ENCODE peak calls at places on chromosomes 6 and 20, in ten cellular contexts. One of them, this sample, is unnamed.
A peak's percentile ranks its signal among the peaks of the same experiment; 100 is the strongest.

GRCh38 chr6:100343678-100344077 is 121.0 kb downstream of the SIM1 start:
- DNase-seq in cardiac fibroblast: peak; percentile 29
- DNase-seq in PC-9: no peak
- DNase-seq in kidney: no peak
- DNase-seq in mesendoderm: no peak
- DNase-seq in left lung: no peak
- DNase-seq in CD4-positive, alpha-beta memory T cell: no peak
- DNase-seq in heart right ventricle: no peak
- DNase-seq in GM12865: no peak
- DNase-seq in stomach: no peak
- DNase-seq in this sample: no peak

GRCh38 chr6:161411265-161411944 is 137.5 kb upstream of the AGPAT4 start:
- DNase-seq in cardiac fibroblast: no peak
- DNase-seq in PC-9: no peak
- DNase-seq in kidney: no peak
- DNase-seq in mesendoderm: no peak
- DNase-seq in left lung: no peak
- DNase-seq in CD4-positive, alpha-beta memory T cell: no peak
- DNase-seq in heart right ventricle: no peak
- DNase-seq in GM12865: no peak
- DNase-seq in stomach: no peak
- DNase-seq in this sample: no peak

GRCh38 chr6:1406306-1407058 is 17.1 kb downstream of the FOXF2 start:
- DNase-seq in cardiac fibroblast: peak; percentile 37
- DNase-seq in PC-9: no peak
- DNase-seq in kidney: no peak
- DNase-seq in mesendoderm: no peak
- DNase-seq in left lung: no peak
- DNase-seq in CD4-positive, alpha-beta memory T cell: no peak
- DNase-seq in heart right ventricle: no peak
- DNase-seq in GM12865: no peak
- DNase-seq in stomach: peak; percentile 24
- DNase-seq in this sample: no peak

GRCh38 chr20:63183422-63184146 is 32.3 kb downstream of the YTHDF1 start:
- DNase-seq in cardiac fibroblast: peak; percentile 32
- DNase-seq in PC-9: peak; percentile 41
- DNase-seq in kidney: peak; percentile 61
- DNase-seq in mesendoderm: peak; percentile 55
- DNase-seq in left lung: no peak
- DNase-seq in CD4-positive, alpha-beta memory T cell: peak; percentile 37
- DNase-seq in heart right ventricle: no peak
- DNase-seq in GM12865: peak; percentile 50
- DNase-seq in stomach: peak; percentile 59
- DNase-seq in this sample: no peak

GRCh38 chr6:99603421-99604160 is 3.0 kb upstream of the PRDM13 start:
- DNase-seq in cardiac fibroblast: peak; percentile 17
- DNase-seq in PC-9: no peak
- DNase-seq in kidney: peak; percentile 72
- DNase-seq in mesendoderm: peak; percentile 86
- DNase-seq in left lung: peak; percentile 83
- DNase-seq in CD4-positive, alpha-beta memory T cell: no peak
- DNase-seq in heart right ventricle: peak; percentile 23
- DNase-seq in GM12865: peak; percentile 29
- DNase-seq in stomach: no peak
- DNase-seq in this sample: no peak

GRCh38 chr6:135300576-135300975 is 119.5 kb downstream of the MYB start:
- DNase-seq in cardiac fibroblast: no peak
- DNase-seq in PC-9: no peak
- DNase-seq in kidney: no peak
- DNase-seq in mesendoderm: no peak
- DNase-seq in left lung: no peak
- DNase-seq in CD4-positive, alpha-beta memory T cell: no peak
- DNase-seq in heart right ventricle: no peak
- DNase-seq in GM12865: no peak
- DNase-seq in stomach: no peak
- DNase-seq in this sample: no peak

GRCh38 chr20:43833511-43834395 is 80.9 kb upstream of the TOX2 start:
- DNase-seq in cardiac fibroblast: no peak
- DNase-seq in PC-9: no peak
- DNase-seq in kidney: no peak
- DNase-seq in mesendoderm: no peak
- DNase-seq in left lung: no peak
- DNase-seq in CD4-positive, alpha-beta memory T cell: no peak
- DNase-seq in heart right ventricle: no peak
- DNase-seq in GM12865: no peak
- DNase-seq in stomach: no peak
- DNase-seq in this sample: no peak

GRCh38 chr6:99132026-99132425 is 184.3 kb upstream of the FBXL4 start:
- DNase-seq in cardiac fibroblast: no peak
- DNase-seq in PC-9: no peak
- DNase-seq in kidney: no peak
- DNase-seq in mesendoderm: no peak
- DNase-seq in left lung: no peak
- DNase-seq in CD4-positive, alpha-beta memory T cell: no peak
- DNase-seq in heart right ventricle: no peak
- DNase-seq in GM12865: no peak
- DNase-seq in stomach: no peak
- DNase-seq in this sample: no peak

GRCh38 chr20:56759741-56760278 is 130.7 kb downstream of the TFAP2C start:
- DNase-seq in cardiac fibroblast: no peak
- DNase-seq in PC-9: no peak
- DNase-seq in kidney: no peak
- DNase-seq in mesendoderm: no peak
- DNase-seq in left lung: no peak
- DNase-seq in CD4-positive, alpha-beta memory T cell: no peak
- DNase-seq in heart right ventricle: no peak
- DNase-seq in GM12865: no peak
- DNase-seq in stomach: no peak
- DNase-seq in this sample: no peak

GRCh38 chr6:111087106-111087835 is at the start of gene SLC16A10:
- DNase-seq in cardiac fibroblast: peak; percentile 7
- DNase-seq in PC-9: no peak
- DNase-seq in kidney: peak; percentile 88
- DNase-seq in mesendoderm: peak; percentile 79
- DNase-seq in left lung: peak; percentile 89
- DNase-seq in CD4-positive, alpha-beta memory T cell: peak; percentile 81
- DNase-seq in heart right ventricle: peak; percentile 74
- DNase-seq in GM12865: peak; percentile 82
- DNase-seq in stomach: peak; percentile 84
- DNase-seq in this sample: no peak

GRCh38 chr6:27866370-27867050 is 45.7 kb downstream of the OR2B2 start:
- DNase-seq in cardiac fibroblast: peak; percentile 74
- DNase-seq in PC-9: peak; percentile 49
- DNase-seq in kidney: no peak
- DNase-seq in mesendoderm: peak; percentile 90
- DNase-seq in left lung: no peak
- DNase-seq in CD4-positive, alpha-beta memory T cell: peak; percentile 79
- DNase-seq in heart right ventricle: no peak
- DNase-seq in GM12865: peak; percentile 93
- DNase-seq in stomach: no peak
- DNase-seq in this sample: no peak

GRCh38 chr6:36608788-36609563 is 14.8 kb downstream of the SRSF3 start:
- DNase-seq in cardiac fibroblast: no peak
- DNase-seq in PC-9: no peak
- DNase-seq in kidney: no peak
- DNase-seq in mesendoderm: no peak
- DNase-seq in left lung: no peak
- DNase-seq in CD4-positive, alpha-beta memory T cell: no peak
- DNase-seq in heart right ventricle: no peak
- DNase-seq in GM12865: no peak
- DNase-seq in stomach: no peak
- DNase-seq in this sample: no peak

GRCh38 chr6:85015396-85015990 is 251.1 kb upstream of the TBX18 start:
- DNase-seq in cardiac fibroblast: peak; percentile 86
- DNase-seq in PC-9: no peak
- DNase-seq in kidney: peak; percentile 70
- DNase-seq in mesendoderm: peak; percentile 86
- DNase-seq in left lung: no peak
- DNase-seq in CD4-positive, alpha-beta memory T cell: no peak
- DNase-seq in heart right ventricle: peak; percentile 31
- DNase-seq in GM12865: peak; percentile 45
- DNase-seq in stomach: peak; percentile 31
- DNase-seq in this sample: peak; percentile 22

GRCh38 chr6:151796842-151797530 is 10.5 kb upstream of the ESR1 start:
- DNase-seq in cardiac fibroblast: no peak
- DNase-seq in PC-9: no peak
- DNase-seq in kidney: no peak
- DNase-seq in mesendoderm: no peak
- DNase-seq in left lung: no peak
- DNase-seq in CD4-positive, alpha-beta memory T cell: no peak
- DNase-seq in heart right ventricle: no peak
- DNase-seq in GM12865: no peak
- DNase-seq in stomach: no peak
- DNase-seq in this sample: no peak

GRCh38 chr6:108587258-108588059 is 26.7 kb downstream of the FOXO3 start:
- DNase-seq in cardiac fibroblast: peak; percentile 74
- DNase-seq in PC-9: no peak
- DNase-seq in kidney: no peak
- DNase-seq in mesendoderm: peak; percentile 54
- DNase-seq in left lung: no peak
- DNase-seq in CD4-positive, alpha-beta memory T cell: no peak
- DNase-seq in heart right ventricle: no peak
- DNase-seq in GM12865: no peak
- DNase-seq in stomach: no peak
- DNase-seq in this sample: no peak

GRCh38 chr6:148760568-148761531 is 14.0 kb downstream of the UST start:
- DNase-seq in cardiac fibroblast: peak; percentile 95
- DNase-seq in PC-9: peak; percentile 63
- DNase-seq in kidney: peak; percentile 90
- DNase-seq in mesendoderm: peak; percentile 83
- DNase-seq in left lung: peak; percentile 80
- DNase-seq in CD4-positive, alpha-beta memory T cell: peak; percentile 87
- DNase-seq in heart right ventricle: peak; percentile 62
- DNase-seq in GM12865: peak; percentile 83
- DNase-seq in stomach: peak; percentile 35
- DNase-seq in this sample: no peak

DNA sequence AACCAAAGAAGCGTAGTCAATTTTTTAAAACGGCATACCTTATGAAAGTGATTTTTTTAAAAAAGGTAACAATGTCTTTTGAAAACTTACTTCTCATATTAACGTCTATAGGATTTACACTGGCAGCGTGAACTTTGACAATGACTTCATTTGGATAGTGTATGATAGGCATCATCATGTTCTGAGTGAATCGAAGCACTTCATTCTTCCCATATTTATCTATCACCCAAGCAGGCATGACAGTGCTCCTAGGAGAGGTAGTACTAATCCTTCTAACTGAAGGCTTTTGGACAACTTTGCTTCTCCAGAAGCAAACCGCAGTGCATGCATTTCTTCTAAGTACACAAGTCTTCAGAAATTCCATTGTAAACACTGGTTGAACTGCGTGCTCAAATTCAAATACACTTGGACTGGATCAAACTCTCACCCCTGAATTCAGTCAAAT is 618 bp downstream of the RTN4IP1 start:
- DNase-seq in cardiac fibroblast: peak; percentile 19
- DNase-seq in PC-9: peak; percentile 50
- DNase-seq in kidney: no peak
- DNase-seq in mesendoderm: peak; percentile 7
- DNase-seq in left lung: no peak
- DNase-seq in CD4-positive, alpha-beta memory T cell: no peak
- DNase-seq in heart right ventricle: no peak
- DNase-seq in GM12865: no peak
- DNase-seq in stomach: no peak
- DNase-seq in this sample: no peak
- H3K4me3 ChIP-seq in cardiac fibroblast: peak overlapping the region; percentile 74
- H3K4me3 ChIP-seq in PC-9: peak overlapping the region; percentile 96
- H3K4me3 ChIP-seq in kidney: peak overlapping the region; percentile 82
- H3K4me3 ChIP-seq in mesendoderm: peak overlapping the region; percentile 75
- H3K4me3 ChIP-seq in left lung: peak overlapping the region; percentile 64
- H3K4me3 ChIP-seq in CD4-positive, alpha-beta memory T cell: peak overlapping the region; percentile 88
- H3K4me3 ChIP-seq in heart right ventricle: peak overlapping the region; percentile 61
- H3K4me3 ChIP-seq in GM12865: peak overlapping the region; percentile 84
- H3K4me3 ChIP-seq in stomach: peak overlapping the region; percentile 92
- H3K4me3 ChIP-seq in this sample: peak overlapping the region; percentile 78

DNA sequence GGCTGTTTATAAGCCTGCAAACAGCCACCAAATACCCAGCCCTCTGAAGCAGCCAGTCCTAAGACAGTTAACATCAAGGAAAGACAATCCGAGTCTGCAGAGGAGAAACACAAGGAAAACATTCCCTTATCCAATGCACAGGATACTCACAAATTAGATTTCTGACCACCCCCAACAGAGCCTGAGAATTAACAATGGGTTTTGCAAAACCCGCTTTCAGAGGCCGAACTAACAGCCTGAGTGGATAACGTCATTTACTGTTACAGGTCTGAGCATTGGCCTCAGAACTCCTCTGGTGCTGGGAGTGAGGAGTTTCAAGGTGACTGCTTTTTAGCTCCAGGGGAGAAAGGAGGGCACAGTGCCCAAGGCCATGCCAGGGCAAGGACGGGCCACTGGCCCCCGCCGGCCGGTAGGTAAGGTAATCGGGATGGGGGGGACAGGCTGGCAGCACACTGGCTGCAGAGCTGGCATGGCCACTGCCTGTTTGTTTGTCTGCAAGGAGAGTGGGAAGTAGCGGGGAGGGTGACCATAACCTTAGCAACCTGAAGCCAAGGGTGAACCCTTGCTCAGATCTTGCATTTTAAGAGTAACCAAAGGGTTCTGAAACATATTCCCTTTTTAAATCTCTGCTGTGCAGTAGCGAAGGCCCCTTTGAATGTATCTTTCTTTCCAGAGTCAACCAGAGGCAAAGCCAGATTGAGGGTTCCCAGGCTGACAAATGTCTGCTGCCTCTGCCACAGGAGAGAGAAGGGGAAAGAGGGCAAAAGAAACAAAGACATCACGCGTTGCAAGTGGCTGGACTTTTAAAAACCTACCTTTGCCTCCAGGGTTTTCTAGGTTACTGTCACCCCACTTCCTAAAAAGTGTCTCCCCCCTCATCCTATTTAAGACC is 3.9 kb downstream of the ZMYND8 start:
- DNase-seq in cardiac fibroblast: peak; percentile 67
- DNase-seq in PC-9: no peak
- DNase-seq in kidney: peak; percentile 88
- DNase-seq in mesendoderm: peak; percentile 89
- DNase-seq in left lung: peak; percentile 79
- DNase-seq in CD4-positive, alpha-beta memory T cell: no peak
- DNase-seq in heart right ventricle: peak; percentile 58
- DNase-seq in GM12865: peak; percentile 36
- DNase-seq in stomach: peak; percentile 86
- DNase-seq in this sample: no peak
- H3K4me3 ChIP-seq in cardiac fibroblast: peak overlapping the region; percentile 56
- H3K4me3 ChIP-seq in PC-9: peak overlapping the region; percentile 60
- H3K4me3 ChIP-seq in kidney: peak overlapping the region; percentile 33
- H3K4me3 ChIP-seq in mesendoderm: no peak overlapping the region
- H3K4me3 ChIP-seq in left lung: no peak overlapping the region
- H3K4me3 ChIP-seq in CD4-positive, alpha-beta memory T cell: no peak overlapping the region
- H3K4me3 ChIP-seq in heart right ventricle: peak overlapping the region; percentile 17
- H3K4me3 ChIP-seq in GM12865: peak overlapping the region; percentile 67
- H3K4me3 ChIP-seq in stomach: peak overlapping the region; percentile 7
- H3K4me3 ChIP-seq in this sample: peak overlapping the region; percentile 33

GRCh38 chr6:139030539-139030938 is 2.0 kb downstream of the ABRACL start:
- DNase-seq in cardiac fibroblast: no peak
- DNase-seq in PC-9: no peak
- DNase-seq in kidney: no peak
- DNase-seq in mesendoderm: no peak
- DNase-seq in left lung: no peak
- DNase-seq in CD4-positive, alpha-beta memory T cell: peak; percentile 37
- DNase-seq in heart right ventricle: no peak
- DNase-seq in GM12865: peak; percentile 78
- DNase-seq in stomach: no peak
- DNase-seq in this sample: no peak
- H3K4me3 ChIP-seq in cardiac fibroblast: no peak overlapping the region
- H3K4me3 ChIP-seq in PC-9: no peak overlapping the region
- H3K4me3 ChIP-seq in kidney: no peak overlapping the region
- H3K4me3 ChIP-seq in mesendoderm: no peak overlapping the region
- H3K4me3 ChIP-seq in left lung: no peak overlapping the region
- H3K4me3 ChIP-seq in CD4-positive, alpha-beta memory T cell: peak overlapping the region; percentile 97
- H3K4me3 ChIP-seq in heart right ventricle: no peak overlapping the region
- H3K4me3 ChIP-seq in GM12865: peak overlapping the region; percentile 87
- H3K4me3 ChIP-seq in stomach: peak overlapping the region; percentile 89
- H3K4me3 ChIP-seq in this sample: no peak overlapping the region

GRCh38 chr20:33675127-33675954 is 1.1 kb upstream of the NECAB3 start:
- DNase-seq in cardiac fibroblast: peak; percentile 62
- DNase-seq in PC-9: no peak
- DNase-seq in kidney: peak; percentile 67
- DNase-seq in mesendoderm: no peak
- DNase-seq in left lung: peak; percentile 31
- DNase-seq in CD4-positive, alpha-beta memory T cell: no peak
- DNase-seq in heart right ventricle: no peak
- DNase-seq in GM12865: no peak
- DNase-seq in stomach: no peak
- DNase-seq in this sample: no peak
- H3K4me3 ChIP-seq in cardiac fibroblast: no peak overlapping the region
- H3K4me3 ChIP-seq in PC-9: peak overlapping the region; percentile 96
- H3K4me3 ChIP-seq in kidney: peak overlapping the region; percentile 81
- H3K4me3 ChIP-seq in mesendoderm: no peak overlapping the region
- H3K4me3 ChIP-seq in left lung: no peak overlapping the region
- H3K4me3 ChIP-seq in CD4-positive, alpha-beta memory T cell: no peak overlapping the region
- H3K4me3 ChIP-seq in heart right ventricle: peak overlapping the region; percentile 74
- H3K4me3 ChIP-seq in GM12865: no peak overlapping the region
- H3K4me3 ChIP-seq in stomach: peak overlapping the region; percentile 78
- H3K4me3 ChIP-seq in this sample: no peak overlapping the region

This sample was measured in LNCaP clone FGC.